ENCODE peak calls at places on chromosomes 12 and 14, in eight cellular contexts. One of them, this sample, is unnamed.

GRCh38 chr14:26765768-26766550 is 168.1 kb upstream of the NOVA1 start:
- DNase-seq in lower lobe of right lung: no peak
- DNase-seq in heart left ventricle: peak; percentile 62
- DNase-seq in suprapubic skin: no peak
- DNase-seq in left lung: no peak
- DNase-seq in ovary: peak; percentile 21
- DNase-seq in left ventricle myocardium inferior: peak; percentile 41
- DNase-seq in uterus: peak; percentile 42
- DNase-seq in this sample: no peak

GRCh38 chr12:108430245-108430644 is 84.8 kb upstream of the FICD start:
- DNase-seq in lower lobe of right lung: no peak
- DNase-seq in heart left ventricle: peak; percentile 29
- DNase-seq in ovary: no peak
- DNase-seq in uterus: no peak
- DNase-seq in left lung: no peak
- DNase-seq in left ventricle myocardium inferior: no peak
- DNase-seq in suprapubic skin: no peak
- DNase-seq in this sample: no peak

GRCh38 chr14:24943024-24943423 is 106.9 kb downstream of the STXBP6 start:
- DNase-seq in left lung: no peak
- DNase-seq in ovary: no peak
- DNase-seq in heart left ventricle: peak; percentile 28
- DNase-seq in left ventricle myocardium inferior: peak; percentile 30
- DNase-seq in suprapubic skin: peak; percentile 84
- DNase-seq in uterus: peak; percentile 48
- DNase-seq in lower lobe of right lung: no peak
- DNase-seq in this sample: no peak

GRCh38 chr14:101087614-101088394 is 184.3 kb upstream of the RTL1 start:
- DNase-seq in lower lobe of right lung: no peak
- DNase-seq in uterus: no peak
- DNase-seq in heart left ventricle: no peak
- DNase-seq in ovary: no peak
- DNase-seq in left ventricle myocardium inferior: no peak
- DNase-seq in suprapubic skin: peak; percentile 45
- DNase-seq in left lung: no peak
- DNase-seq in this sample: no peak

GRCh38 chr12:94640134-94640928 is 10.0 kb downstream of the TMCC3 start:
- DNase-seq in left lung: no peak
- DNase-seq in lower lobe of right lung: no peak
- DNase-seq in uterus: no peak
- DNase-seq in heart left ventricle: no peak
- DNase-seq in ovary: no peak
- DNase-seq in suprapubic skin: no peak
- DNase-seq in left ventricle myocardium inferior: no peak
- DNase-seq in this sample: no peak

GRCh38 chr14:25007832-25008231 is 42.1 kb downstream of the STXBP6 start:
- DNase-seq in uterus: no peak
- DNase-seq in left lung: no peak
- DNase-seq in suprapubic skin: no peak
- DNase-seq in heart left ventricle: peak; percentile 32
- DNase-seq in ovary: no peak
- DNase-seq in lower lobe of right lung: no peak
- DNase-seq in left ventricle myocardium inferior: no peak
- DNase-seq in this sample: no peak

GRCh38 chr12:103333676-103334075 is 162.1 kb downstream of the C12orf42 start:
- DNase-seq in suprapubic skin: no peak
- DNase-seq in lower lobe of right lung: no peak
- DNase-seq in heart left ventricle: no peak
- DNase-seq in uterus: no peak
- DNase-seq in ovary: no peak
- DNase-seq in left lung: no peak
- DNase-seq in left ventricle myocardium inferior: no peak
- DNase-seq in this sample: no peak

GRCh38 chr14:31268216-31268615 is 60.6 kb upstream of the HECTD1 start:
- DNase-seq in left lung: no peak
- DNase-seq in ovary: no peak
- DNase-seq in lower lobe of right lung: no peak
- DNase-seq in heart left ventricle: no peak
- DNase-seq in suprapubic skin: no peak
- DNase-seq in left ventricle myocardium inferior: no peak
- DNase-seq in uterus: no peak
- DNase-seq in this sample: no peak

GRCh38 chr14:75985618-75986438 is at the start of gene IFT43:
- DNase-seq in left ventricle myocardium inferior: peak; percentile 94
- DNase-seq in left lung: peak; percentile 98
- DNase-seq in ovary: peak; percentile 94
- DNase-seq in uterus: peak; percentile 90
- DNase-seq in heart left ventricle: peak; percentile 96
- DNase-seq in lower lobe of right lung: peak; percentile 97
- DNase-seq in suprapubic skin: peak; percentile 96
- DNase-seq in this sample: peak; percentile 90

GRCh38 chr14:89899917-89900680 is 54.4 kb downstream of the EFCAB11 start:
- DNase-seq in left ventricle myocardium inferior: no peak
- DNase-seq in lower lobe of right lung: no peak
- DNase-seq in left lung: no peak
- DNase-seq in suprapubic skin: no peak
- DNase-seq in ovary: no peak
- DNase-seq in heart left ventricle: no peak
- DNase-seq in uterus: no peak
- DNase-seq in this sample: peak; percentile 34

GRCh38 chr12:32211769-32212156 is 105.1 kb downstream of the BICD1 start:
- DNase-seq in suprapubic skin: no peak
- DNase-seq in heart left ventricle: no peak
- DNase-seq in left lung: no peak
- DNase-seq in uterus: no peak
- DNase-seq in ovary: no peak
- DNase-seq in left ventricle myocardium inferior: no peak
- DNase-seq in lower lobe of right lung: no peak
- DNase-seq in this sample: no peak

DNA sequence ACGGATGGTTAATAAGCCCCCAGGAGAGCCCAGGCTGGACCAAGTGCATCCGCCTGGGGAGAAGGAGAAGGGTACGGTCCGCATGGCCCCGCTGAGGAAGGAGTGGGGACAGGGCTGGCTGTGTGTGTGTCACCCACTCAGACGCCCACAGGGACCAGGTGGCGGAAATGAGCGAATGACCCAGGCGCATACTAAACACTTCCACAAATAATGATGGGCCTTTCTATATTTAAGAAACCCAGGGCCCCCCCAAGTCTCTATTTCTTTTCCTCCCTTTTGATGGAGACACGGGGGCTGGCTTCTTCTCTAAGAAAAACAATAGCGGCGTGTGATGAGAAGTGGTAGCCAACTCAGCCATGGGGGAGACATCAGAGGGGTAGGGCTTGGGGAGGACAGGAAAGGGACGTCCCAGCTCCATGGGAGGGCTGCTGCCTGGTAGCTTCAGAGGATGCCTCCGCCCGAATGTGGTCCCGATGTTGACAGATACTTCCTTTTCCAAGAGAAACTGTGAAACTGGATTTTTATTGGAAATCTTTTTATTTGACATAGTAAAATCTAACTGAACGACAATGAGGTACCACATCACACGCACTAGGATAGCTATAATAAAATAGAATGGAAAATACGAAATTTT is 6.3 kb upstream of the MAP1LC3B2 start:
- DNase-seq in heart left ventricle: no peak
- DNase-seq in uterus: no peak
- DNase-seq in suprapubic skin: no peak
- DNase-seq in lower lobe of right lung: no peak
- DNase-seq in left ventricle myocardium inferior: no peak
- DNase-seq in left lung: no peak
- DNase-seq in ovary: no peak
- DNase-seq in this sample: no peak
- H3K4me3 ChIP-seq in heart left ventricle: no peak overlapping the region
- H3K4me3 ChIP-seq in uterus: no peak overlapping the region
- H3K4me3 ChIP-seq in suprapubic skin: no peak overlapping the region
- H3K4me3 ChIP-seq in lower lobe of right lung: no peak overlapping the region
- H3K4me3 ChIP-seq in left ventricle myocardium inferior: no peak overlapping the region
- H3K4me3 ChIP-seq in left lung: no peak overlapping the region
- H3K4me3 ChIP-seq in ovary: no peak overlapping the region
- H3K4me3 ChIP-seq in this sample: no peak overlapping the region

GRCh38 chr14:50008562-50009355 is 107.6 kb downstream of the VCPKMT start:
- DNase-seq in left ventricle myocardium inferior: no peak
- DNase-seq in ovary: no peak
- DNase-seq in left lung: no peak
- DNase-seq in suprapubic skin: no peak
- DNase-seq in heart left ventricle: no peak
- DNase-seq in uterus: no peak
- DNase-seq in lower lobe of right lung: no peak
- DNase-seq in this sample: no peak

GRCh38 chr14:50002926-50003212 is 110.0 kb downstream of the ARF6 start:
- DNase-seq in ovary: no peak
- DNase-seq in lower lobe of right lung: no peak
- DNase-seq in left ventricle myocardium inferior: no peak
- DNase-seq in left lung: no peak
- DNase-seq in uterus: no peak
- DNase-seq in suprapubic skin: no peak
- DNase-seq in heart left ventricle: no peak
- DNase-seq in this sample: no peak

GRCh38 chr14:50003213-50004021 is 110.5 kb downstream of the ARF6 start:
- DNase-seq in uterus: peak; percentile 81
- DNase-seq in left lung: peak; percentile 94
- DNase-seq in heart left ventricle: peak; percentile 90
- DNase-seq in suprapubic skin: peak; percentile 94
- DNase-seq in left ventricle myocardium inferior: peak; percentile 86
- DNase-seq in ovary: peak; percentile 67
- DNase-seq in lower lobe of right lung: peak; percentile 93
- DNase-seq in this sample: peak; percentile 69

GRCh38 chr14:50007123-50007903 is 109.1 kb downstream of the VCPKMT start:
- DNase-seq in left lung: no peak
- DNase-seq in heart left ventricle: no peak
- DNase-seq in lower lobe of right lung: no peak
- DNase-seq in uterus: no peak
- DNase-seq in suprapubic skin: no peak
- DNase-seq in left ventricle myocardium inferior: no peak
- DNase-seq in ovary: no peak
- DNase-seq in this sample: no peak

GRCh38 chr14:50006141-50006540 is 110.2 kb downstream of the VCPKMT start:
- DNase-seq in heart left ventricle: no peak
- DNase-seq in uterus: no peak
- DNase-seq in ovary: no peak
- DNase-seq in left lung: no peak
- DNase-seq in lower lobe of right lung: no peak
- DNase-seq in left ventricle myocardium inferior: no peak
- DNase-seq in suprapubic skin: no peak
- DNase-seq in this sample: no peak
- H3K4me1 ChIP-seq in heart left ventricle: peaks cover 33% of the 10 kb centered on the region
- H3K4me1 ChIP-seq in uterus: peaks cover 4% of the 10 kb centered on the region
- H3K4me1 ChIP-seq in ovary: peaks cover 3% of the 10 kb centered on the region
- H3K4me1 ChIP-seq in left lung: peaks cover 37% of the 10 kb centered on the region
- H3K4me1 ChIP-seq in lower lobe of right lung: peaks cover 27% of the 10 kb centered on the region
- H3K4me1 ChIP-seq in left ventricle myocardium inferior: peaks cover 30% of the 10 kb centered on the region
- H3K4me1 ChIP-seq in suprapubic skin: peaks cover 73% of the 10 kb centered on the region
- H3K4me1 ChIP-seq in this sample: peaks cover 24% of the 10 kb centered on the region

DNA sequence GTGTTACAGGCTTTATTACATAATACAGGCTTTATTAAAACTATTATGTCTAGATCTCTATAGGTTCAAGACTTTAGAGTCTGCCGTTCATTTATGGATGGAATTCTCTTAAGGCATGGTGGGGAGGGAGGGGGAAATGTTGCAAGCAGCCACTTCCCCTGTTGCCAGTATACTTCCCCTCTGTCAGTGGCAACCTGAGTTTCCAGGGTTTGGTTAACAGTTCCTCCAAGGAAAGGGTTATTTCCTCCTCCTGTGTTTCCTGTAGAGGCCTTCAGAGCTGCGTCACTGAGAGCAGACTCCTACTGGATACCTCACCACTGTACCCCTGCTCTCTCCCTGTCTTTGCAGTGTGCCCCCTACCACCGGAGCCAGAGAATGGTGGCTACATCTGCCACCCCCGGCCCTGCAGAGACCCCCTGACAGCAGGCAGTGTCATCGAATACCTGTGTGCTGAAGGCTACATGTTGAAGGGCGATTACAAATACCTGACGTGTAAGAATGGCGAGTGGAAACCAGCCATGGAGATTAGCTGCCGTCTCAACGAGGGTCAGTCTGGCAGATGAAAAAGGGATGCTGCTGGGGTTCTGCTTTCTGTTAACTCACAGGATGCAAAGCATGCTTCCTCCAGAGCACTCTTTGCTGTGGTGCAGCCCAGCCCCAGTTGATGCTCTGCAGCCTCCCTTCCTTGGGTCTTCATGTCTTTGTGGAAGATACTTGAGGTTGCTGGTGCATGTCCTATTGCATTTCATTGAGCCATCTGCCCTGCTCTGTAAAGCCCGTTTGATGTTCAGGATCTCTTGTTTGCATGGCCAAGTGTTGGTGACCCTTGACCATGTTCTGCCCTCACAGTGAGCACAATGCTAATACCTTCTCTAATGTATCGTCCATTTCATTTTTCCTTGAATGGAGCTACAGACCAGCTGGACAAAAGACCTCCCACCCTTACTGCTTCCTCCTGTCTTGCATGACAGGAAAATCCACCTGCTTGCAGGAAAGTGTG is 63.6 kb upstream of the SRSF5 start:
- DNase-seq in lower lobe of right lung: no peak
- DNase-seq in suprapubic skin: no peak
- DNase-seq in left lung: no peak
- DNase-seq in heart left ventricle: no peak
- DNase-seq in ovary: no peak
- DNase-seq in uterus: no peak
- DNase-seq in left ventricle myocardium inferior: no peak
- DNase-seq in this sample: no peak
- H3K27ac ChIP-seq in lower lobe of right lung: peak overlapping the region; percentile 60
- H3K27ac ChIP-seq in suprapubic skin: no peak overlapping the region
- H3K27ac ChIP-seq in left lung: peak overlapping the region; percentile 91
- H3K27ac ChIP-seq in heart left ventricle: peak overlapping the region; percentile 20
- H3K27ac ChIP-seq in ovary: no peak overlapping the region
- H3K27ac ChIP-seq in uterus: no peak overlapping the region
- H3K27ac ChIP-seq in left ventricle myocardium inferior: peak overlapping the region; percentile 68
- H3K27ac ChIP-seq in this sample: no peak overlapping the region

DNA sequence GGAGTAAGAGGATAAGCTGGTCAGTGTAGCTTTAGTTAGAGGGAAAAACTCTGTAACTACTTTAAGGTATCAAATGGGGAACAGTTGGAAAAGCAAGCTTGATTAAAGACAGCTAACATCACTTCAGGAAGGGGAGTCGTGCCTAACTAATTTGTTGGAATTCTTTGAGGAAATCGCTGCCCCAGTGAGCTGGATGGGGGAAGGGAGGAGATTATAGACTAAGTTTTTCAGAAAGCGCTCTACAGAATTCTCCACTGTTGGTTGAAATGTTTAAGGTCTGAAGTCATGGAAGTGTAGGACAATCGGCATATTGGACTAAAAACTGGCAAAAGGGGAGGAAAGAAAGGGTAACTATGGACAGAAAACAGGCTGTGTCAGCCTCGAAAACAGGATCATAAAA is 229.9 kb upstream of the HMGA2 start:
- DNase-seq in uterus: no peak
- DNase-seq in left ventricle myocardium inferior: no peak
- DNase-seq in ovary: no peak
- DNase-seq in suprapubic skin: no peak
- DNase-seq in left lung: no peak
- DNase-seq in heart left ventricle: no peak
- DNase-seq in lower lobe of right lung: no peak
- DNase-seq in this sample: no peak
- H3K4me3 ChIP-seq in uterus: no peak overlapping the region
- H3K4me3 ChIP-seq in left ventricle myocardium inferior: no peak overlapping the region
- H3K4me3 ChIP-seq in ovary: no peak overlapping the region
- H3K4me3 ChIP-seq in suprapubic skin: no peak overlapping the region
- H3K4me3 ChIP-seq in left lung: no peak overlapping the region
- H3K4me3 ChIP-seq in heart left ventricle: no peak overlapping the region
- H3K4me3 ChIP-seq in lower lobe of right lung: no peak overlapping the region
- H3K4me3 ChIP-seq in this sample: no peak overlapping the region

GRCh38 chr12:56013482-56013881 is 7.4 kb upstream of the IKZF4 start:
- DNase-seq in left lung: no peak
- DNase-seq in uterus: no peak
- DNase-seq in left ventricle myocardium inferior: no peak
- DNase-seq in lower lobe of right lung: no peak
- DNase-seq in suprapubic skin: no peak
- DNase-seq in heart left ventricle: no peak
- DNase-seq in ovary: no peak
- DNase-seq in this sample: no peak
- H3K4me1 ChIP-seq in left lung: no peaks in the 10 kb centered on the region
- H3K4me1 ChIP-seq in uterus: no peaks in the 10 kb centered on the region
- H3K4me1 ChIP-seq in left ventricle myocardium inferior: no peaks in the 10 kb centered on the region
- H3K4me1 ChIP-seq in lower lobe of right lung: no peaks in the 10 kb centered on the region
- H3K4me1 ChIP-seq in suprapubic skin: no peaks in the 10 kb centered on the region
- H3K4me1 ChIP-seq in heart left ventricle: no peaks in the 10 kb centered on the region
- H3K4me1 ChIP-seq in ovary: no peaks in the 10 kb centered on the region
- H3K4me1 ChIP-seq in this sample: no peaks in the 10 kb centered on the region

This sample was measured in naive thymus-derived CD4-positive, alpha-beta T cell.